ENCODE peak calls at places on chromosomes 13 and 19, in nine cellular contexts. N is EH; H is Calu3; R is germinal center; L is GM12865; J is effector CD4-positive, alpha-beta T cell; V is right lobe of liver; O is fibroblast of pulmonary artery; A is Daoy. I is an unnamed sample.

GRCh38 chr13:26327905-26328304 is 74.0 kb downstream of the CDK8 start:
- DNase-seq in A (no peak), J (no peak), R (no peak), N (no peak), O (no peak), H (no peak), V (no peak), L (no peak), I (no peak)

GRCh38 chr13:54536112-54536511 is 1507.5 kb downstream of the OLFM4 start:
- DNase-seq in R (no peak), L (no peak), O (no peak), V (no peak), H (no peak), J (no peak), N (no peak), A (no peak), I (peak)

GRCh38 chr13:91406619-91407018 is 8.2 kb downstream of the GPC5 start:
- DNase-seq in J (no peak), V (no peak), A (peak), N (peak), H (peak), R (peak), O (peak), L (peak), I (peak)

GRCh38 chr13:45662122-45662521 is 40.0 kb upstream of the CBY2 start:
- DNase-seq in A (no peak), O (no peak), V (no peak), J (no peak), H (no peak), L (no peak), R (no peak), N (no peak), I (no peak)

GRCh38 chr13:56424246-56424645 is 716.5 kb upstream of the PRR20A start:
- DNase-seq in H (no peak), J (no peak), N (no peak), R (no peak), L (no peak), A (no peak), V (no peak), O (no peak), I (no peak)

GRCh38 chr13:36418022-36418805 is 14.1 kb upstream of the CCNA1 start:
- DNase-seq in L (peak), R (no peak), A (peak), N (peak), J (no peak), O (peak), H (peak), V (no peak), I (no peak)

GRCh38 chr19:22427587-22428298 is 5.6 kb upstream of the ZNF98 start:
- DNase-seq in V (no peak), J (no peak), O (no peak), H (no peak), A (no peak), R (no peak), L (no peak), N (no peak), I (no peak)

GRCh38 chr13:112204376-112204775 is 137.4 kb downstream of the SOX1 start:
- DNase-seq in A (no peak), R (no peak), O (no peak), N (no peak), V (no peak), L (no peak), J (no peak), H (no peak), I (no peak)

GRCh38 chr13:95176611-95177259 is 124.5 kb downstream of the ABCC4 start:
- DNase-seq in N (no peak), J (no peak), R (no peak), V (no peak), A (no peak), H (no peak), O (peak), L (no peak), I (no peak)

GRCh38 chr19:5099822-5100221 is 130.9 kb downstream of the KDM4B start:
- DNase-seq in V (no peak), R (no peak), N (no peak), O (no peak), J (no peak), A (no peak), L (no peak), H (no peak), I (no peak)

GRCh38 chr19:8206147-8207087 is 2.8 kb upstream of the CERS4 start:
- DNase-seq in J (no peak), O (no peak), L (no peak), V (no peak), H (no peak), A (no peak), N (no peak), R (no peak), I (peak)

GRCh38 chr13:70523622-70524021 is 415.4 kb upstream of the KLHL1 start:
- DNase-seq in H (no peak), N (no peak), V (no peak), O (no peak), A (no peak), R (no peak), J (no peak), L (no peak), I (no peak)

GRCh38 chr13:63864171-63864902 is 2448.7 kb upstream of the PCDH20 start:
- DNase-seq in O (peak), J (no peak), N (no peak), V (no peak), L (no peak), R (no peak), A (no peak), H (no peak), I (no peak)

GRCh38 chr13:112606125-112607001 is 18.4 kb upstream of the TUBGCP3 start:
- DNase-seq in R (peak), V (peak), N (peak), L (peak), O (peak), J (peak), H (peak), A (peak), I (peak)

GRCh38 chr13:113863511-113864302 is at the start of gene GAS6:
- DNase-seq in H (no peak), N (peak), L (peak), J (no peak), O (peak), V (peak), R (no peak), A (peak), I (peak)

GRCh38 chr13:32956595-32956933 is 59.7 kb upstream of the KL start:
- DNase-seq in N (peak), H (no peak), R (no peak), A (no peak), O (no peak), V (no peak), L (no peak), J (no peak), I (no peak)